ENCODE peak calls at places on chromosomes 5 and 9, in five cellular contexts. One of them, this sample, is unnamed.

GRCh38 chr9:112378441-112379176 is 1.3 kb upstream of the HSDL2 start:
- DNase-seq in hypothalamus: no peak
- DNase-seq in NCI-H2029: peak
- DNase-seq in heart left ventricle: no peak
- DNase-seq in GM23248: peak
- DNase-seq in this sample: no peak

GRCh38 chr5:160508780-160509361 is 87.2 kb downstream of the PTTG1 start:
- DNase-seq in hypothalamus: no peak
- DNase-seq in GM23248: peak
- DNase-seq in heart left ventricle: peak
- DNase-seq in NCI-H2029: peak
- DNase-seq in this sample: no peak

GRCh38 chr9:128275198-128276007 is at the start of gene GOLGA2:
- DNase-seq in GM23248: peak
- DNase-seq in heart left ventricle: peak
- DNase-seq in hypothalamus: no peak
- DNase-seq in NCI-H2029: no peak
- DNase-seq in this sample: peak

GRCh38 chr9:96020300-96020821 is 144.9 kb downstream of the ERCC6L2 start:
- DNase-seq in GM23248: no peak
- DNase-seq in heart left ventricle: no peak
- DNase-seq in NCI-H2029: no peak
- DNase-seq in hypothalamus: no peak
- DNase-seq in this sample: no peak

GRCh38 chr5:117760114-117760513 is 1185.5 kb upstream of the SEMA6A start:
- DNase-seq in NCI-H2029: no peak
- DNase-seq in GM23248: no peak
- DNase-seq in hypothalamus: no peak
- DNase-seq in heart left ventricle: no peak
- DNase-seq in this sample: no peak

GRCh38 chr5:143874312-143874711 is 62.4 kb downstream of the HMHB1 start:
- DNase-seq in heart left ventricle: no peak
- DNase-seq in hypothalamus: no peak
- DNase-seq in NCI-H2029: no peak
- DNase-seq in GM23248: peak
- DNase-seq in this sample: no peak

GRCh38 chr9:16516887-16517286 is 353.6 kb downstream of the BNC2 start:
- DNase-seq in GM23248: peak
- DNase-seq in heart left ventricle: no peak
- DNase-seq in NCI-H2029: no peak
- DNase-seq in hypothalamus: no peak
- DNase-seq in this sample: no peak

GRCh38 chr5:616342-617039 is 4.4 kb downstream of the CEP72 start:
- DNase-seq in heart left ventricle: no peak
- DNase-seq in GM23248: no peak
- DNase-seq in NCI-H2029: peak
- DNase-seq in hypothalamus: no peak
- DNase-seq in this sample: peak

GRCh38 chr5:58925627-58926545 is 343.0 kb downstream of the RAB3C start:
- DNase-seq in hypothalamus: no peak
- DNase-seq in GM23248: peak
- DNase-seq in NCI-H2029: no peak
- DNase-seq in heart left ventricle: no peak
- DNase-seq in this sample: no peak

GRCh38 chr5:107796797-107797196 is 126.1 kb upstream of the EFNA5 start:
- DNase-seq in NCI-H2029: no peak
- DNase-seq in heart left ventricle: no peak
- DNase-seq in hypothalamus: no peak
- DNase-seq in GM23248: peak
- DNase-seq in this sample: no peak

GRCh38 chr5:120682851-120683250 is 218.8 kb downstream of the PRR16 start:
- DNase-seq in GM23248: peak
- DNase-seq in hypothalamus: no peak
- DNase-seq in heart left ventricle: no peak
- DNase-seq in NCI-H2029: no peak
- DNase-seq in this sample: no peak

GRCh38 chr5:128036961-128037360 is 46.6 kb upstream of the SLC12A2 start:
- DNase-seq in GM23248: peak
- DNase-seq in hypothalamus: no peak
- DNase-seq in NCI-H2029: no peak
- DNase-seq in heart left ventricle: no peak
- DNase-seq in this sample: no peak

GRCh38 chr5:32833127-32833526 is 122.0 kb downstream of the NPR3 start:
- DNase-seq in hypothalamus: no peak
- DNase-seq in NCI-H2029: no peak
- DNase-seq in heart left ventricle: no peak
- DNase-seq in GM23248: no peak
- DNase-seq in this sample: no peak

GRCh38 chr9:127130661-127131538 is 8.5 kb upstream of the ANGPTL2 start:
- DNase-seq in heart left ventricle: peak
- DNase-seq in hypothalamus: no peak
- DNase-seq in NCI-H2029: no peak
- DNase-seq in GM23248: peak
- DNase-seq in this sample: peak

GRCh38 chr5:37248387-37248969 is 698 bp downstream of the CPLANE1 start:
- DNase-seq in GM23248: peak
- DNase-seq in hypothalamus: no peak
- DNase-seq in heart left ventricle: no peak
- DNase-seq in NCI-H2029: no peak
- DNase-seq in this sample: no peak

GRCh38 chr5:136094913-136095641 is 37.6 kb upstream of the SMAD5 start:
- DNase-seq in hypothalamus: no peak
- DNase-seq in GM23248: no peak
- DNase-seq in heart left ventricle: no peak
- DNase-seq in NCI-H2029: peak
- DNase-seq in this sample: no peak

This sample was measured in psoas muscle.